ENCODE peak calls at places on chromosomes 12 and 14, in ten cellular contexts. O, T, H, J, I, B, N, W, L and D are unnamed samples.
A peak's percentile ranks its signal among the peaks of the same experiment; 100 is the strongest.

GRCh38 chr14:76990084-76990483 is 38.4 kb downstream of the IRF2BPL start:
- DNase-seq in O (no peak), T (no peak), H (no peak), J (no peak), I (no peak), B (no peak), N (no peak), W (no peak), L (no peak), D (no peak)

GRCh38 chr14:45252356-45253069 is 489 bp downstream of the MIS18BP1 start:
- DNase-seq in O (peak; percentile 39), T (no peak), H (no peak), J (no peak), I (no peak), B (no peak), N (no peak), W (no peak), L (peak; percentile 21), D (no peak)

GRCh38 chr12:57632898-57633825 is at the start of gene B4GALNT1:
- DNase-seq in O (peak; percentile 83), T (peak; percentile 92), H (no peak), J (peak; percentile 74), I (peak; percentile 75), B (no peak), N (peak; percentile 56), W (no peak), L (peak; percentile 94), D (peak; percentile 68)

GRCh38 chr14:102508410-102508773 is 1.2 kb downstream of the ANKRD9 start:
- DNase-seq in O (peak; percentile 87), T (no peak), H (peak; percentile 59), J (peak; percentile 78), I (no peak), B (no peak), N (peak; percentile 89), W (no peak), L (peak; percentile 79), D (peak; percentile 80)

GRCh38 chr12:77104792-77105191 is 39.4 kb upstream of the E2F7 start:
- DNase-seq in O (no peak), T (no peak), H (no peak), J (no peak), I (no peak), B (no peak), N (no peak), W (no peak), L (no peak), D (no peak)

GRCh38 chr14:71728386-71728785 is 203.8 kb upstream of the RGS6 start:
- DNase-seq in O (no peak), T (no peak), H (no peak), J (no peak), I (no peak), B (no peak), N (no peak), W (no peak), L (no peak), D (no peak)

GRCh38 chr14:76191297-76191696 is 39.6 kb downstream of the GPATCH2L start:
- DNase-seq in O (no peak), T (no peak), H (no peak), J (no peak), I (peak; percentile 65), B (no peak), N (no peak), W (no peak), L (no peak), D (no peak)

GRCh38 chr14:22463763-22464173 is 125.3 kb downstream of the DAD1 start:
- DNase-seq in O (no peak), T (no peak), H (peak; percentile 44), J (no peak), I (no peak), B (no peak), N (no peak), W (no peak), L (no peak), D (peak; percentile 76)

GRCh38 chr12:128792398-128792797 is 31.4 kb downstream of the SLC15A4 start:
- DNase-seq in O (no peak), T (no peak), H (no peak), J (no peak), I (peak; percentile 56), B (no peak), N (no peak), W (no peak), L (no peak), D (peak; percentile 23)

GRCh38 chr12:100741084-100741711 is 53.4 kb upstream of the ANO4 start:
- DNase-seq in O (peak; percentile 19), T (no peak), H (peak; percentile 10), J (no peak), I (no peak), B (no peak), N (no peak), W (no peak), L (no peak), D (no peak)

GRCh38 chr14:95662376-95663186 is 23.6 kb upstream of the TCL1B start:
- DNase-seq in O (no peak), T (no peak), H (no peak), J (no peak), I (no peak), B (peak; percentile 74), N (no peak), W (no peak), L (no peak), D (no peak)

GRCh38 chr14:71698027-71698426 is 234.2 kb upstream of the RGS6 start:
- DNase-seq in O (no peak), T (no peak), H (no peak), J (no peak), I (no peak), B (no peak), N (no peak), W (no peak), L (no peak), D (no peak)

GRCh38 chr14:41865894-41866293 is 259.2 kb downstream of the LRFN5 start:
- DNase-seq in O (no peak), T (no peak), H (no peak), J (no peak), I (no peak), B (no peak), N (no peak), W (no peak), L (no peak), D (no peak)

GRCh38 chr12:101759396-101760047 is 20.3 kb upstream of the SYCP3 start:
- DNase-seq in O (peak; percentile 47), T (no peak), H (peak; percentile 39), J (no peak), I (no peak), B (no peak), N (no peak), W (no peak), L (no peak), D (no peak)

GRCh38 chr14:74955229-74955999 is at the start of gene PGF:
- DNase-seq in O (peak; percentile 59), T (no peak), H (no peak), J (no peak), I (peak; percentile 83), B (no peak), N (peak; percentile 77), W (peak; percentile 89), L (peak; percentile 94), D (peak; percentile 74)

GRCh38 chr14:55430024-55430690 is 10.3 kb downstream of the TBPL2 start:
- DNase-seq in O (peak; percentile 72), T (no peak), H (peak; percentile 64), J (no peak), I (no peak), B (no peak), N (peak; percentile 36), W (no peak), L (no peak), D (no peak)

GRCh38 chr14:23517650-23518329 is 33.8 kb downstream of the ZFHX2 start:
- DNase-seq in O (no peak), T (no peak), H (no peak), J (no peak), I (no peak), B (no peak), N (no peak), W (no peak), L (no peak), D (no peak)
- TF ChIP-seq POLR2AphosphoS5 in O (no peak), T (no peak), H (no peak), J (no peak), I (no peak), B (no peak), N (no peak), W (no peak), L (no peak), D (no peak)

GRCh38 chr14:105078294-105078693 is 13.1 kb upstream of the GPR132 start:
- DNase-seq in O (no peak), T (no peak), H (no peak), J (no peak), I (no peak), B (no peak), N (no peak), W (no peak), L (no peak), D (no peak)

GRCh38 chr14:105077649-105077995 is 12.4 kb upstream of the GPR132 start:
- DNase-seq in O (no peak), T (no peak), H (no peak), J (peak; percentile 64), I (no peak), B (no peak), N (no peak), W (no peak), L (peak; percentile 79), D (no peak)

GRCh38 chr14:105082703-105083102 is 17.5 kb upstream of the GPR132 start:
- DNase-seq in O (no peak), T (no peak), H (no peak), J (no peak), I (no peak), B (no peak), N (no peak), W (no peak), L (no peak), D (no peak)

GRCh38 chr14:105076805-105077648 is 11.8 kb upstream of the GPR132 start:
- DNase-seq in O (no peak), T (no peak), H (no peak), J (peak; percentile 61), I (no peak), B (no peak), N (no peak), W (no peak), L (peak; percentile 68), D (no peak)

GRCh38 chr14:105080161-105080560 is 14.9 kb upstream of the GPR132 start:
- DNase-seq in O (no peak), T (no peak), H (no peak), J (no peak), I (peak; percentile 9), B (no peak), N (no peak), W (no peak), L (no peak), D (no peak)
- TF ChIP-seq POLR2A in O (no peak), T (no peak), H (no peak), J (no peak), I (no peak), B (no peak), N (no peak), W (no peak), L (no peak), D (no peak)

GRCh38 chr12:116759783-116760581 is 21.9 kb downstream of the RNFT2 start:
- DNase-seq in O (peak; percentile 87), T (no peak), H (no peak), J (no peak), I (peak; percentile 41), B (no peak), N (peak; percentile 20), W (peak; percentile 85), L (no peak), D (no peak)
- TF ChIP-seq EP300 in O (no peak), T (no peak), H (no peak), J (no peak), I (no peak), B (no peak), N (no peak), W (no peak), L (no peak), D (no peak)

GRCh38 chr12:64181504-64182291 is 40.4 kb downstream of the KICS2 start:
- DNase-seq in O (peak; percentile 17), T (no peak), H (peak; percentile 32), J (no peak), I (peak; percentile 79), B (no peak), N (peak; percentile 51), W (no peak), L (no peak), D (peak; percentile 44)
- TF ChIP-seq POLR2AphosphoS5 in O (no peak), T (peak; percentile 40), H (no peak), J (no peak), I (peak; percentile 71), B (no peak), N (peak; percentile 41), W (no peak), L (no peak), D (peak; percentile 62)